ENCODE peak calls at places on chromosomes 7 and 10, in five cellular contexts. P is pancreas, C is heart right ventricle, E is upper lobe of left lung, V is esophagus squamous epithelium. T is an unnamed sample. For H3K27me3, the result is how much of the 10 kb centered on the place peaks cover.

GRCh38 chr10:125775491-125776106 is at the start of gene MMP21:
- DNase-seq in C (no peak), E (no peak), P (no peak), V (no peak), T (no peak)

GRCh38 chr10:55631071-55631654 is 729.9 kb downstream of the ZWINT start:
- DNase-seq in V (no peak), C (peak), P (peak), E (peak), T (no peak)

GRCh38 chr7:22001345-22002004 is 55.8 kb upstream of the CDCA7L start:
- DNase-seq in V (no peak), E (no peak), P (no peak), C (no peak), T (no peak)

GRCh38 chr7:149436358-149436757 is 24.5 kb downstream of the ZNF777 start:
- DNase-seq in C (no peak), P (no peak), E (no peak), V (no peak), T (no peak)

GRCh38 chr7:66950763-66951162 is 29.7 kb downstream of the TMEM248 start:
- DNase-seq in E (no peak), C (no peak), V (no peak), P (no peak), T (no peak)

GRCh38 chr10:97640868-97641811 is 669 bp downstream of the PI4K2A start:
- DNase-seq in E (peak), C (peak), V (no peak), P (peak), T (peak)

GRCh38 chr7:1452205-1452604 is 7.1 kb downstream of the MICALL2 start:
- DNase-seq in P (no peak), V (no peak), C (no peak), E (no peak), T (no peak)

GRCh38 chr7:39567294-39567693 is 1.1 kb downstream of the YAE1 start:
- DNase-seq in P (no peak), C (no peak), V (no peak), E (no peak), T (no peak)

GRCh38 chr10:111098679-111099437 is 22.0 kb downstream of the ADRA2A start:
- DNase-seq in P (no peak), V (no peak), C (no peak), E (no peak), T (no peak)
- TF ChIP-seq CTCF in P (no peak), V (no peak), C (no peak), E (no peak), T (no peak)

GRCh38 chr10:77164616-77165311 is 472.8 kb downstream of the KCNMA1 start:
- DNase-seq in C (no peak), P (no peak), V (no peak), E (no peak), T (no peak)
- H3K27ac ChIP-seq in C (no peak), P (no peak), V (peak), E (no peak), T (no peak)

GRCh38 chr7:98613601-98614425 is 3.3 kb upstream of the NPTX2 start:
- DNase-seq in P (no peak), E (no peak), C (no peak), V (no peak), T (no peak)
- H3K27me3 ChIP-seq in P (under half), E (under half), C (under half), V (half or more), T (under half)

GRCh38 chr7:23654508-23654907 is 25.5 kb upstream of the FAM221A start:
- DNase-seq in P (peak), E (no peak), C (no peak), V (no peak), T (no peak)
- TF ChIP-seq CTCF in P (peak), E (no peak), C (peak), V (no peak), T (no peak)

DNA sequence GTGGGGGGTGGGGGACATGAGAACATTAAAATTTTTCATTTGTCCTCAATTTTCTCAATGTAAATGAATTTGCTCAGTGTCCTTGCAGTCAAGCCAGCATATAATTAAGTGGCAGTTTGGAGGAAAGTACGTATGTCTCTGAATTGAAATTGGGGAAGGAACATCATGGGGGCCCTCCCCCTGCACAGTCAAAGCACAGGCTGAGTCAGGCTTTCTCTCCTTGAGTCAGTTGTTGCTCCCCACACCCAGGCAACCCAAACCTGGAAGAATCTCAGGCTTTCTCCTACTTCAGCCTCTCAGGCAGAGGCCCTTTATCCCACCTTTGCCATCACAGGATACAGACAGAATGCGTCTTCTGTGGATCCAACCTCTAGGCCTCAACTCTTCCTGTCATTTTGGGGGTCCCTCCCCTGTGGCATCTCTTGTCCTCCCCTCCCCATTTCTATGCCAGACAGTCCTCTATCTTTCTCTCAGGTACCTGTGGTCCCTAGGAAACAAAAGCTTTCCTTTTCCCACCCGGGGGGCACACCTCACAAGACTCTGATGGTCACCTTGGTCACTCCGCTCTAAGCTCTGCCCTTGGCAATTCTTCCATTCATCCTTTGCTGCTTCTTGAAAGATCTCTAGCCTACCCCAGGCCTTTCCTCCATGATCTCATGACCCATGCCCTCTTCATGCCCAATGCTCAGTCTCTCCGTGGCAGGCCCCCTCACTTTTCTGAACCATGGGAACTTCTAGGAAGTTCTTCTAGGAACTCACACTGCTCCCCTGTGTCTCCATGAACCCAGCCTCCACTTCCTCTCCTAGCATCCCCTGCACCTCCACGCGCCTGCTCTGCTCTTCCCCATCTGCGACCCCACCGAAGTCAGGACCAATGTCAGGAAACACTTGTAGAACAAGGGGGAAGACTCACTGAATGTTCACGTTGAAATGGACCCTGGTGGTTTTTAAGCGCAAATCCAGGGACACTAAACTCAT is 40.4 kb downstream of the CREB3L2 start:
- DNase-seq in E (peak), V (no peak), P (no peak), C (no peak), T (no peak)
- H3K27ac ChIP-seq in E (no peak), V (peak), P (no peak), C (no peak), T (no peak)

GRCh38 chr10:110171032-110171431 is 36.4 kb upstream of the MXI1 start:
- DNase-seq in P (no peak), E (no peak), V (no peak), C (no peak), T (no peak)
- H3K27me3 ChIP-seq in P (under half), E (under half), V (half or more), C (under half), T (half or more)

DNA sequence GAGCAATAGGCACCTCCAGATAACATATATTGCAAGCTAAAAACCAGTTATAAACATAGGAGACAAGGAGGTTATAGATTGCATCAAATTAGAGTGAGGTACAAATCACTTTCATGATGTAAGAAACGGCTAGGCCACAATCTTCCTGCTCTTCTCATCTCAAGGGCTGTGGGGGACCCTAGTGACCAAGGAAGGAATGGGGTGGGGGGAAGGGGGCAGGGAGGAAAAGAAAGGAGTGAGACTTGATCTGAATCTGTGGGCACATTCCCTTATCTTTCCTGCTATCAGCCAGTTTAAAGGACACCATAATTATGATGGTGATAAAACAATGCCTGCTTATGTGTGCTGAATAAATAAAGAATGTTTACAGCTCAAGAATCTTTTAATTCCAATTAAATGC is 2.5 kb downstream of the SKIDA1 start:
- DNase-seq in V (no peak), C (no peak), P (no peak), E (no peak), T (no peak)
- TF ChIP-seq CTCF in V (no peak), C (no peak), P (no peak), E (no peak), T (no peak)

GRCh38 chr7:27169658-27170493 is 4.2 kb downstream of the HOXA10 start:
- DNase-seq in E (no peak), C (no peak), P (no peak), V (no peak), T (no peak)
- H3K27ac ChIP-seq in E (no peak), C (no peak), P (no peak), V (no peak), T (no peak)

GRCh38 chr10:132786529-132787252 is 744 bp upstream of the NKX6-2 start:
- DNase-seq in P (no peak), C (no peak), E (no peak), V (no peak), T (no peak)

GRCh38 chr10:132784582-132785432 is 1.1 kb downstream of the NKX6-2 start:
- DNase-seq in P (no peak), V (no peak), C (no peak), E (no peak), T (no peak)

GRCh38 chr10:132783865-132784581 is 1.9 kb downstream of the NKX6-2 start:
- DNase-seq in E (no peak), C (no peak), V (no peak), P (no peak), T (no peak)

GRCh38 chr10:132786279-132786528 is 257 bp upstream of the NKX6-2 start:
- DNase-seq in E (no peak), C (no peak), P (no peak), V (no peak), T (no peak)

DNA sequence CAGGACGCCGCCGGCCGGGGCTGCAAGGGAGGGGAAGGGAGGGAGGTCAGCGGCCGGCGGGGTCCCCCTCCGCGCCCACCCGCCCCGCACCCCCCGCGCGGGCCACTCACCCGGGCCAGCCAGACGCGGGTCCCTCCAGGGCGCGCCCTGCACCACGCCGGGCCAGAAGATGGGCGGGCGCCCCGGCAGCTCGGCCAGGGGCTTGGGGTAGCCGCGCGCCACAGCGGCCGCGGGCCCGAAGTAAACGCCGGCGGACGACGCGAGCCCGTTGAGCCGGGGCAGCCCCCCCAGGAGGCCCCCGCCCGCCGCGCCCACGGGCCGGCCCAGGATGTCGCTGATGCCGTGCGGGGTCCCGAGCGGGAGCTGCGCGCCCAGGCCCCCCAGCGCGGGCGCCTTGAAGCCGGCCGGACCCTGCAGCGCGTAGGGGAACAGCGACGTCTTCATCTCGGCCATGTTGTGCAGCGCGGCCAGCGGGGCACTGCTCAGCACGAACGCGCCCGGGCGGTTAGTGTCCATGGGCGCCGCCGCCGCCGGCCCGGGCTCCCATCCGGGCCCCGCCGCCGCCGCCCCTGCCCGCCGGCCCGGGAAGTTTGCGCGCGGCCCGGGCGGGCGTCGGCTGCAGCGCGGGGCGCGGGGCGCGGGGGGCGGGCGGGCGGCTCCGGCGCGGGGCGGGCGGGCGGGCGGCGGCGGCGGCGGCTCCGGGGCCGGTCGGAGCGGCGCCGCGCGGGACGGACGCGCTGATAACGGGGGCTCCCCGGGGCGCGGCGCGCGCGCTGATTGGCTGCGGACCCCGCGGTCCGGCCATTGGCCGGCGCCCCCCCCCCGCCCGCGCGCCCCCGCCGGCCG is at the start of gene NKX6-2:
- DNase-seq in E (no peak), P (no peak), V (no peak), C (no peak), T (no peak)
- H3K27me3 ChIP-seq in E (under half), P (under half), V (half or more), C (under half), T (half or more)